ENCODE peak calls at places on chromosomes 16 and 17, in five cellular contexts. W is IMR-90, K is GM12878, T is HCT116, U is A549. I is an unnamed sample.

GRCh38 chr17:56822725-56823124 is 11.0 kb downstream of the C17orf67 start:
- DNase-seq in W (no peak), K (no peak), T (no peak), U (no peak), I (no peak)

GRCh38 chr16:88878967-88879787 is 12.7 kb upstream of the PABPN1L start:
- DNase-seq in W (peak), K (no peak), T (no peak), U (no peak), I (no peak)

GRCh38 chr17:31132977-31133376 is 38.2 kb downstream of the NF1 start:
- DNase-seq in W (no peak), K (no peak), T (no peak), U (no peak), I (no peak)

GRCh38 chr16:74868501-74868900 is 93.9 kb upstream of the FA2H start:
- DNase-seq in W (peak), K (no peak), T (no peak), U (no peak), I (no peak)

GRCh38 chr16:27083861-27084261 is 17.1 kb downstream of the C16orf82 start:
- DNase-seq in W (no peak), K (no peak), T (no peak), U (no peak), I (no peak)

GRCh38 chr17:69944406-69944805 is 130.6 kb upstream of the KCNJ16 start:
- DNase-seq in W (no peak), K (no peak), T (no peak), U (no peak), I (no peak)

GRCh38 chr17:29709861-29710849 is 87.4 kb upstream of the CORO6 start:
- DNase-seq in W (peak), K (no peak), T (no peak), U (no peak), I (no peak)

GRCh38 chr17:54347495-54347894 is 524.8 kb downstream of the KIF2B start:
- DNase-seq in W (no peak), K (no peak), T (no peak), U (no peak), I (no peak)

GRCh38 chr16:88649924-88650748 is 717 bp downstream of the CYBA start:
- DNase-seq in W (peak), K (no peak), T (no peak), U (no peak), I (peak)

GRCh38 chr17:64024781-64025731 is 4.6 kb upstream of the ICAM2 start:
- DNase-seq in W (peak), K (no peak), T (no peak), U (no peak), I (no peak)

GRCh38 chr16:30626230-30626629 is 16.0 kb upstream of the ZNF689 start:
- DNase-seq in W (no peak), K (no peak), T (no peak), U (no peak), I (no peak)

GRCh38 chr16:88703486-88704309 is 2.5 kb downstream of the RNF166 start:
- DNase-seq in W (no peak), K (no peak), T (no peak), U (no peak), I (no peak)

GRCh38 chr17:79929257-79930076 is 90.2 kb upstream of the CBX4 start:
- DNase-seq in W (no peak), K (no peak), T (no peak), U (no peak), I (peak)

GRCh38 chr16:55253987-55254386 is 70.0 kb upstream of the IRX6 start:
- DNase-seq in W (no peak), K (no peak), T (no peak), U (no peak), I (no peak)

GRCh38 chr17:42704495-42705494 is 22.5 kb downstream of the CNTNAP1 start:
- DNase-seq in W (no peak), K (peak), T (no peak), U (no peak), I (no peak)

GRCh38 chr17:57577751-57578607 is 167.1 kb downstream of the CCDC182 start:
- DNase-seq in W (peak), K (no peak), T (no peak), U (no peak), I (no peak)

GRCh38 chr17:35244345-35245195 is 1.7 kb downstream of the SLFN5 start:
- DNase-seq in W (peak), K (no peak), T (peak), U (peak), I (peak)

GRCh38 chr16:11359370-11359769 is 14.1 kb downstream of the RMI2 start:
- DNase-seq in W (peak), K (no peak), T (peak), U (no peak), I (no peak)

GRCh38 chr16:48503779-48504178 is 106.2 kb downstream of the N4BP1 start:
- DNase-seq in W (peak), K (no peak), T (no peak), U (no peak), I (no peak)

GRCh38 chr16:25106567-25107465 is 4.7 kb upstream of the LCMT1 start:
- DNase-seq in W (peak), K (no peak), T (peak), U (peak), I (peak)

GRCh38 chr17:29251969-29252866 is 5.6 kb downstream of the CRYBA1 start:
- DNase-seq in W (peak), K (no peak), T (no peak), U (peak), I (no peak)

GRCh38 chr16:12111819-12112218 is 135.3 kb downstream of the SNX29 start:
- DNase-seq in W (no peak), K (no peak), T (no peak), U (no peak), I (no peak)

GRCh38 chr17:22470411-22471175 is 778.3 kb downstream of the KCNJ18 start:
- DNase-seq in W (no peak), K (no peak), T (no peak), U (no peak), I (no peak)

DNA sequence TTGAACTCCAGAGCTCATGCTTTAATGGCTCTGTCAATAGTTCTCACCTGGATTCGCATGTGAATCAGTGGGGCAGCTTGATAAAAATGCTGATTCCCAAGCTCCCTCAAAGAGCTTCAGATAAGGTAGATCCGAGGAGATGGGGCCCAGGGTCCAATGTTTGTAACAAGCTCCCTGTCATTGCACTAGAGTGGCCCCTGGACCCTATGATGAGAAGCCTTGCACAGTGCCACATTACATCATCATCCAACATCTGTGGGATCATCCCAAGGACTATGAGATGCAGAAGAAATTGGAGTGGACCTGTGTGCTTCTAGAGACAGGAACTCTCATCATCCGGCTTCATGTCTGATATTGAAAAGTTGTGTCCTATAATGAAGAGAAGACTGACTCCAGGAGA is 340.8 kb downstream of the SHISA9 start:
- DNase-seq in W (no peak), K (no peak), T (no peak), U (no peak), I (no peak)
- TF ChIP-seq CEBPB in W (no peak), K (no peak), T (no peak), U (no peak), I (no peak)

GRCh38 chr17:14205992-14206461 is 30.6 kb downstream of the CDRT15 start:
- DNase-seq in W (no peak), K (no peak), T (peak), U (no peak), I (no peak)

GRCh38 chr17:14206891-14207290 is 29.8 kb downstream of the CDRT15 start:
- DNase-seq in W (no peak), K (no peak), T (no peak), U (no peak), I (no peak)

GRCh38 chr17:14205380-14205779 is 31.3 kb downstream of the CDRT15 start:
- DNase-seq in W (no peak), K (no peak), T (no peak), U (no peak), I (no peak)

GRCh38 chr17:14209215-14209614 is 27.4 kb downstream of the CDRT15 start:
- DNase-seq in W (peak), K (no peak), T (peak), U (no peak), I (no peak)

GRCh38 chr17:14207791-14208190 is 28.9 kb downstream of the CDRT15 start:
- DNase-seq in W (no peak), K (no peak), T (no peak), U (no peak), I (no peak)
- H3K4me2 ChIP-seq in W (no peak), K (no peak), T (no peak), U (no peak), I (no peak)

GRCh38 chr17:81347437-81347836 is 47.8 kb upstream of the BAHCC1 start:
- DNase-seq in W (no peak), K (no peak), T (no peak), U (no peak), I (no peak)

GRCh38 chr17:81346908-81347349 is 48.3 kb upstream of the BAHCC1 start:
- DNase-seq in W (no peak), K (no peak), T (no peak), U (no peak), I (no peak)

GRCh38 chr17:81342700-81343070 is 47.6 kb upstream of the SLC38A10 start:
- DNase-seq in W (no peak), K (no peak), T (no peak), U (no peak), I (peak)

GRCh38 chr17:81346090-81346907 is 49.0 kb upstream of the BAHCC1 start:
- DNase-seq in W (peak), K (peak), T (peak), U (peak), I (no peak)

GRCh38 chr17:81345211-81346089 is 49.8 kb upstream of the BAHCC1 start:
- DNase-seq in W (peak), K (no peak), T (no peak), U (peak), I (peak)
- TF ChIP-seq CEBPB in W (no peak), K (no peak), T (no peak), U (no peak), I (no peak)

DNA sequence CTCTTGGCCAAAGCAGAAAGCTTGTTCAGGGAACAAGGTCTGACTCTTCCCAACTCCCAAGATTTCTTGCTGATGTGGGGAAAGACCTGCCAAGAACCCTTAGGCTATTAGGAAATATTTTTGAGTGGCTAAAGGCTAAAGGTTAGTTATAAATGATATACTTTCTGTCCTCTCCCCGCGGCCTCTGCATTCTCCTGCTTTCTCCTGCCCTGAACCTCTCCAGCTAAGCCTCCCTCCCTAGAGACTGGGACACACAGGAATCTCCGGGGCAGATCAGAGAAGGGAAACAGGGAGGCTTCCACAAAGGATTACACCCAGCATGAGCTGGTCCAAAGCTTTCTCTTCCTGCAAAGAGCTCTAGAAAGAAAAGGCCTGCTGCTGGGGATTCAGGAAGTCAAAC is 2.3 kb downstream of the SLC43A2 start:
- DNase-seq in W (no peak), K (no peak), T (no peak), U (no peak), I (no peak)
- H3K4me2 ChIP-seq in W (no peak), K (peak), T (no peak), U (no peak), I (no peak)

DNA sequence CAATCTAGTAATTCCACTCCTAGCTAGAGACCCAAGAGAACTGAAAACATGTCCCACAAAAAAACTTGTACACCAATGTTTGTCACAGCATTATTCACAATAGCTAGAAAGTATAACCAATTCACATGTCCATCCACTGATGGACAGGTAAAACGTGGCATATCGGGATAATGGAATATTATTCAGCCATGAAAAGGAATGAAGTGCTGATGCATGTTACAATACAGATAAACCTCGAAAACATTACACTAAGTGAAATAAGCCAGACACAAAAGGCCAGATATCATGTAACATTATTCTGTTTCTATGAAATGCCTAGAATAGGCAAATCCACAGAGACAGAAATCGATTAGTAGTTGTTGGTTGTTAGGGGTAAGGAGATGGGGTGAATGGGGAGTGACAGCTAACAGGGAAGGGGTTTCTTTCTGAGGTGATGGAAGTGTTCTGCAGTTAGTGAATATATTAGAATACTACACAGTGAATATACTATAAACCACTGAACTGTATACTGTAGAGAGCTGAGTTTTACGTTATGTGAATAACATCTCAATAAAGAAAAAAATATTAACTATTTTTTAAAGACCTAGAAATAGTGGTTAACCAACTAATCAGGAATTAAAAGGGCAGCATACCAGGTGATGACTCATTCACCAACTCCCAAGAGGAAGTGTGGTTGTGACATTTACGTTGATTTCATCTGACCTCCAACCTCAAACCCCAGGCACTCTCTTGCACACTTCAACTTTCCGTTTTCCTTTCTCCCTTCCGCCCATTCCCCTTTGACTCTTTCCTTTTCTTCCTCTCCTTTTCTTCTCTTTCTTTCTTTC is 48.6 kb downstream of the GAS7 start:
- DNase-seq in W (peak), K (peak), T (peak), U (peak), I (no peak)
- TF ChIP-seq CEBPB in W (peak), K (no peak), T (peak), U (no peak), I (no peak)

GRCh38 chr16:68247932-68248331 is 2.8 kb downstream of the PLA2G15 start:
- DNase-seq in W (no peak), K (no peak), T (no peak), U (no peak), I (no peak)
- H3K4me2 ChIP-seq in W (no peak), K (no peak), T (no peak), U (no peak), I (no peak)

DNA sequence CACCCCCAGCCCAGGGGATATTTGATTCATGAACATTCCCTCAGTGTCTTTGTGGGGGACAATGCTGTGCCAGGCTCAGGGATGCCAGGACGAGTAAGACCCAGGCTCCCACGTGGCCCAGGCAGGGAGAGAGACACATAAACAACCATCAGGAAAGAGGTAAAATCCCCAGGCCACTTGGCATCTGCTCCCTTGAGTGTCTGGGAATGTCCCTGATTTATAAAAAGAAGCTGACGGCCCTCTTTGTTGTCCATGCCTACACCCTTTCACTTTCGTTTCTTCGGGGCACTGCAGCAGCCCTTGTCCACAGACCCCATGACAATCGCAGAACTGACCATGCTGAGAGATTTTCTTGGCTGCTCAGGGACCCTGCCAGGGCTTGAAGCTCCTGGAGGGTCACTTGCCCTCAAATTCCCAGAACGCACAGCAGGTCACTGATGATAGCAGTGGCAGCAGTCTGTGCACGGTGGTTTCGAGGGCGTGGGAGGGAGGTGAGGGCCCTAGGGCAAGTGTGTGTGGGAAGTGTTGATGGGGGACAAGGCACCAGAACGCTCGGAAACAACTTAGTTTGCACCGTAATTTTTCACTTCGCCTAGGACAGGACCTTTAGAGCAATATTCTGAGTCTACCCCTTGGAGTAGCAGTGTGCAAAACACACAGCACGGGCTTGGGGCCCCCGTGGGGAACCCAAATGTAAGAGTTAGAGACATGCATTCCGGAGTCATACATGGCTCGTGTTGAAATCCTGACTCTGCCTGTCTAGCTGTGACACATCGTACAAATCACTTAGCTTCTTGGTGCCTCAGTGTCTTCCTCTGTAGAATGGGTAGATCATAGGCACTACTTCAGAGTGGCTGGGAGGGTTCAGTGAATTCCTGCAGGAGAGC is 4.7 kb downstream of the NOD2 start:
- DNase-seq in W (peak), K (peak), T (no peak), U (no peak), I (no peak)
- TF ChIP-seq CEBPB in W (no peak), K (no peak), T (no peak), U (no peak), I (no peak)

GRCh38 chr16:58016841-58017446 is 8.6 kb upstream of the MMP15 start:
- DNase-seq in W (no peak), K (no peak), T (no peak), U (no peak), I (no peak)
- H3K4me2 ChIP-seq in W (no peak), K (no peak), T (no peak), U (no peak), I (no peak)

GRCh38 chr16:77794586-77794985 is 6.2 kb downstream of the VAT1L start:
- DNase-seq in W (peak), K (no peak), T (no peak), U (no peak), I (no peak)
- TF ChIP-seq CEBPB in W (no peak), K (no peak), T (no peak), U (no peak), I (no peak)

DNA sequence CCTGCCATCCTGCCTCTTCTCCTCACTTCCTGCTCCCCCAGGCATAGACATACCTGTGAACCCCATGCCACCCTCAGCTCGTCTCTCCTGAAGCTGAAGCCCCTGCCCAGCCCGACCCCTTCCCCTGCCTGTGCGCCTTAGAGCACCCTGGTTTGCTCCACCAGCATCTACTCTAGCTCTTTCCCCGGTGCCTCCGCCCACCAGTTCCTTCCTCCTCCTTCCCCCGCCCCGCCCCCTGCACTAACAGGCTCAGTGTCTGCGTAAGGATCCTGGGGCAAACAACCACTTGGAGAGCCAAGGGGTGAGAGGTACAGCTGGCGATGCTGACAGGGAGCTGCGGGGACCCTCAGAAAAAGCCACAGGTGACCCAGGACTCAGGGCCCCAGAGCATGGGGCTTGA is 1.9 kb downstream of the GPR142 start:
- DNase-seq in W (no peak), K (no peak), T (no peak), U (no peak), I (no peak)
- H3K4me2 ChIP-seq in W (no peak), K (no peak), T (no peak), U (no peak), I (no peak)